ENCODE peak calls at places on chromosomes 3 and 15, in five cellular contexts. M is KBM-7; Q is activated naive CD4-positive, alpha-beta T cell treated with anti-CD3 and anti-CD28 coated beads, Interleukin-2, amount 50 U/mL, for 72 hours; V is pons; O is kidney tubule cell. Y is an unnamed sample.
A peak's percentile ranks its signal among the peaks of the same experiment; 100 is the strongest.

GRCh38 chr3:65177879-65178484 is 490.2 kb upstream of the ADAMTS9 start:
- DNase-seq in M (no peak), V (no peak), O (peak; percentile 49), Q (no peak), Y (no peak)

GRCh38 chr3:102979682-102980378 is 545.0 kb downstream of the ZPLD1 start:
- DNase-seq in O (peak; percentile 95), V (peak; percentile 19), Q (no peak), M (no peak), Y (no peak)

GRCh38 chr3:67635806-67636205 is 18.6 kb downstream of the SUCLG2 start:
- DNase-seq in M (no peak), Q (no peak), V (no peak), O (peak; percentile 14), Y (no peak)

GRCh38 chr3:33908209-33908851 is 109.9 kb downstream of the PDCD6IP start:
- DNase-seq in Q (no peak), V (no peak), O (no peak), M (no peak), Y (no peak)

GRCh38 chr3:5357089-5357488 is 169.6 kb downstream of the EDEM1 start:
- DNase-seq in V (no peak), M (no peak), Q (no peak), O (no peak), Y (no peak)

GRCh38 chr15:80925597-80926059 is 64.0 kb downstream of the MESD start:
- DNase-seq in O (no peak), V (no peak), Q (no peak), M (no peak), Y (no peak)

GRCh38 chr3:8822141-8822540 is 52.7 kb upstream of the OXTR start:
- DNase-seq in Q (no peak), O (peak; percentile 42), M (no peak), V (no peak), Y (no peak)

GRCh38 chr15:48177875-48178611 is at the start of gene MYEF2:
- DNase-seq in Q (peak; percentile 70), V (peak; percentile 33), O (peak; percentile 85), M (peak; percentile 67), Y (no peak)

GRCh38 chr3:32835943-32836342 is 18.1 kb downstream of the TRIM71 start:
- DNase-seq in O (no peak), Q (no peak), M (no peak), V (no peak), Y (no peak)

GRCh38 chr15:98103570-98103969 is 143.1 kb downstream of the ARRDC4 start:
- DNase-seq in O (no peak), Q (no peak), V (no peak), M (no peak), Y (no peak)

GRCh38 chr15:91338763-91339162 is 238.7 kb downstream of the SV2B start:
- DNase-seq in M (peak; percentile 29), Q (peak; percentile 6), O (peak; percentile 28), V (no peak), Y (no peak)

GRCh38 chr15:49978171-49978570 is 140.9 kb downstream of the ATP8B4 start:
- DNase-seq in V (no peak), Q (no peak), O (no peak), M (no peak), Y (no peak)

GRCh38 chr15:43230640-43231115 is 9.9 kb upstream of the EPB42 start:
- DNase-seq in M (no peak), Q (no peak), V (no peak), O (no peak), Y (no peak)

GRCh38 chr3:89145995-89146394 is 38.6 kb downstream of the EPHA3 start:
- DNase-seq in M (no peak), Q (no peak), V (no peak), O (peak; percentile 64), Y (no peak)

GRCh38 chr3:136050250-136050649 is 84.7 kb downstream of the PPP2R3A start:
- DNase-seq in V (no peak), Q (no peak), O (no peak), M (no peak), Y (no peak)

GRCh38 chr3:49732592-49732991 is 8.8 kb upstream of the GMPPB start:
- DNase-seq in Q (no peak), M (no peak), V (no peak), O (no peak), Y (no peak)